ENCODE peak calls at places on chromosome 11, in five cellular contexts. X is stimulated activated CD4-positive, alpha-beta T cell treated with anti-CD3 and anti-CD28 coated beads, Interleukin-1b, Interleukin-23, amount 100 ng/mL, for 4 hours; W is heart left ventricle; I is left lobe of liver; Q is Kasumi-1. T is an unnamed sample.

GRCh38 chr11:33835143-33835878 is 56.6 kb downstream of the LMO2 start:
- DNase-seq in X (no peak), W (no peak), I (no peak), Q (peak), T (peak)

GRCh38 chr11:5626191-5626590 is 1.4 kb downstream of the TRIM34 start:
- DNase-seq in X (no peak), W (no peak), I (no peak), Q (no peak), T (no peak)

GRCh38 chr11:45779602-45780001 is 25.3 kb upstream of the SLC35C1 start:
- DNase-seq in X (no peak), W (no peak), I (peak), Q (no peak), T (no peak)

GRCh38 chr11:8067929-8068575 is 13.0 kb upstream of the TUB start:
- DNase-seq in X (no peak), W (no peak), I (no peak), Q (no peak), T (no peak)

GRCh38 chr11:64034411-64034811 is 1.3 kb upstream of the FLRT1 start:
- DNase-seq in X (no peak), W (no peak), I (no peak), Q (no peak), T (no peak)

GRCh38 chr11:1122356-1123002 is 35.3 kb upstream of the MUC5AC start:
- DNase-seq in X (no peak), W (no peak), I (no peak), Q (no peak), T (no peak)

GRCh38 chr11:43987384-43988039 is 45.1 kb downstream of the C11orf96 start:
- DNase-seq in X (no peak), W (peak), I (peak), Q (no peak), T (no peak)

GRCh38 chr11:110031171-110031570 is 62.0 kb upstream of the ZC3H12C start:
- DNase-seq in X (no peak), W (no peak), I (no peak), Q (no peak), T (no peak)

GRCh38 chr11:47611240-47611863 is 17.1 kb upstream of the C1QTNF4 start:
- DNase-seq in X (no peak), W (no peak), I (no peak), Q (peak), T (no peak)

GRCh38 chr11:47071871-47072270 is 104.8 kb downstream of the ARFGAP2 start:
- DNase-seq in X (no peak), W (peak), I (no peak), Q (no peak), T (no peak)

GRCh38 chr11:102256251-102256650 is 61.0 kb upstream of the BIRC3 start:
- DNase-seq in X (no peak), W (no peak), I (no peak), Q (no peak), T (no peak)

GRCh38 chr11:1451781-1452470 is 34.7 kb downstream of the MOB2 start:
- DNase-seq in X (no peak), W (no peak), I (no peak), Q (no peak), T (no peak)

GRCh38 chr11:120828847-120829246 is 195.1 kb upstream of the TBCEL start:
- DNase-seq in X (no peak), W (no peak), I (no peak), Q (no peak), T (no peak)

GRCh38 chr11:44626645-44627044 is 61.2 kb downstream of the CD82 start:
- DNase-seq in X (no peak), W (no peak), I (no peak), Q (no peak), T (no peak)

GRCh38 chr11:13837286-13837685 is 125.2 kb upstream of the SPON1 start:
- DNase-seq in X (no peak), W (no peak), I (no peak), Q (no peak), T (no peak)

T was measured in NCI-H1105 treated with DMSO at 0.1 percent for 48 hours.